ENCODE peak calls at places on chromosome 7, in six cellular contexts. P is KBM-7; F is SJSA1; Z is GM04504; M is activated CD4-positive, alpha-beta T cell treated with anti-CD3 and anti-CD28 coated beads, Interleukin-2, amount 10 ng/mL, durations not matched to agents 7 days and 5 days; Q is effector memory CD4-positive, alpha-beta T cell. R is an unnamed sample.

GRCh38 chr7:139242741-139243281 is 11.8 kb downstream of the UBN2 start:
- DNase-seq in P (no peak), F (no peak), Z (no peak), M (no peak), Q (no peak), R (no peak)

GRCh38 chr7:92875171-92875570 is 38.8 kb upstream of the CDK6 start:
- DNase-seq in P (no peak), F (no peak), Z (no peak), M (no peak), Q (no peak), R (no peak)

GRCh38 chr7:1358376-1359050 is 100.8 kb downstream of the MICALL2 start:
- DNase-seq in P (no peak), F (no peak), Z (no peak), M (no peak), Q (no peak), R (no peak)

GRCh38 chr7:157703131-157703530 is 366.3 kb downstream of the DNAJB6 start:
- DNase-seq in P (no peak), F (peak), Z (no peak), M (no peak), Q (no peak), R (no peak)

GRCh38 chr7:83150310-83150709 is 12.4 kb downstream of the PCLO start:
- DNase-seq in P (no peak), F (no peak), Z (no peak), M (no peak), Q (no peak), R (no peak)

GRCh38 chr7:91942312-91942711 is 1.6 kb downstream of the AKAP9 start:
- DNase-seq in P (no peak), F (no peak), Z (no peak), M (no peak), Q (no peak), R (no peak)

GRCh38 chr7:145434811-145435210 is 599.0 kb upstream of the TPK1 start:
- DNase-seq in P (no peak), F (no peak), Z (no peak), M (no peak), Q (no peak), R (no peak)

GRCh38 chr7:92678291-92678920 is 88.2 kb upstream of the FAM133B start:
- DNase-seq in P (no peak), F (no peak), Z (no peak), M (no peak), Q (no peak), R (no peak)

GRCh38 chr7:3033136-3033535 is 10.5 kb downstream of the CARD11 start:
- DNase-seq in P (no peak), F (no peak), Z (no peak), M (no peak), Q (no peak), R (no peak)

GRCh38 chr7:128446306-128446705 is 9.4 kb upstream of the HILPDA start:
- DNase-seq in P (no peak), F (no peak), Z (no peak), M (no peak), Q (no peak), R (no peak)

GRCh38 chr7:27873981-27874957 is 134.3 kb downstream of the TAX1BP1 start:
- DNase-seq in P (no peak), F (peak), Z (peak), M (no peak), Q (no peak), R (no peak)

GRCh38 chr7:98281757-98282652 is 519 bp downstream of the BRI3 start:
- DNase-seq in P (no peak), F (no peak), Z (no peak), M (peak), Q (peak), R (no peak)

GRCh38 chr7:139588632-139589031 is 65.1 kb downstream of the CLEC2L start:
- DNase-seq in P (peak), F (peak), Z (no peak), M (no peak), Q (no peak), R (no peak)

GRCh38 chr7:114086491-114086905 is 167.7 kb upstream of the PPP1R3A start:
- DNase-seq in P (peak), F (no peak), Z (no peak), M (no peak), Q (no peak), R (no peak)

GRCh38 chr7:114294036-114294435 is 120.6 kb upstream of the FOXP2 start:
- DNase-seq in P (no peak), F (no peak), Z (no peak), M (no peak), Q (no peak), R (no peak)